ENCODE peak calls at places on chromosomes 3 and 15, in four cellular contexts. One of them, this sample, is unnamed.

GRCh38 chr3:181943285-181943684 is 231.6 kb downstream of the SOX2 start:
- DNase-seq in AG10803: no peak
- DNase-seq in osteocyte: no peak
- DNase-seq in fibroblast of lung: no peak
- DNase-seq in this sample: no peak

GRCh38 chr15:47331796-47332480 is 385.4 kb upstream of the SEMA6D start:
- DNase-seq in AG10803: peak
- DNase-seq in osteocyte: no peak
- DNase-seq in fibroblast of lung: peak
- DNase-seq in this sample: peak

GRCh38 chr3:9582332-9582731 is 28.7 kb upstream of the LHFPL4 start:
- DNase-seq in AG10803: no peak
- DNase-seq in osteocyte: no peak
- DNase-seq in fibroblast of lung: no peak
- DNase-seq in this sample: no peak

GRCh38 chr3:142861926-142862325 is 27.0 kb downstream of the PCOLCE2 start:
- DNase-seq in AG10803: no peak
- DNase-seq in osteocyte: no peak
- DNase-seq in fibroblast of lung: no peak
- DNase-seq in this sample: no peak

GRCh38 chr15:47484119-47484518 is 233.2 kb upstream of the SEMA6D start:
- DNase-seq in AG10803: no peak
- DNase-seq in osteocyte: no peak
- DNase-seq in fibroblast of lung: peak
- DNase-seq in this sample: no peak

GRCh38 chr3:66338927-66339326 is 118.1 kb downstream of the SLC25A26 start:
- DNase-seq in AG10803: peak
- DNase-seq in osteocyte: no peak
- DNase-seq in fibroblast of lung: no peak
- DNase-seq in this sample: no peak

GRCh38 chr15:95875141-95875643 is 455.3 kb upstream of the NR2F2 start:
- DNase-seq in AG10803: peak
- DNase-seq in osteocyte: no peak
- DNase-seq in fibroblast of lung: peak
- DNase-seq in this sample: peak

GRCh38 chr3:145807990-145808389 is 353.0 kb downstream of the PLOD2 start:
- DNase-seq in AG10803: no peak
- DNase-seq in osteocyte: no peak
- DNase-seq in fibroblast of lung: peak
- DNase-seq in this sample: peak

GRCh38 chr15:101528917-101529299 is 39.4 kb upstream of the PCSK6 start:
- DNase-seq in AG10803: no peak
- DNase-seq in osteocyte: peak
- DNase-seq in fibroblast of lung: no peak
- DNase-seq in this sample: no peak

GRCh38 chr15:39807791-39808190 is 25.1 kb upstream of the FSIP1 start:
- DNase-seq in AG10803: no peak
- DNase-seq in osteocyte: no peak
- DNase-seq in fibroblast of lung: no peak
- DNase-seq in this sample: no peak

GRCh38 chr3:138768946-138769345 is 65.8 kb downstream of the PIK3CB start:
- DNase-seq in AG10803: no peak
- DNase-seq in osteocyte: no peak
- DNase-seq in fibroblast of lung: no peak
- DNase-seq in this sample: no peak

GRCh38 chr3:188153498-188153948 is 434 bp upstream of the LPP start:
- DNase-seq in AG10803: peak
- DNase-seq in osteocyte: no peak
- DNase-seq in fibroblast of lung: peak
- DNase-seq in this sample: peak

GRCh38 chr3:42572278-42572677 is 9.5 kb downstream of the SEC22C start:
- DNase-seq in AG10803: peak
- DNase-seq in osteocyte: no peak
- DNase-seq in fibroblast of lung: peak
- DNase-seq in this sample: no peak

GRCh38 chr15:70505411-70505919 is 257.9 kb downstream of the UACA start:
- DNase-seq in AG10803: peak
- DNase-seq in osteocyte: no peak
- DNase-seq in fibroblast of lung: peak
- DNase-seq in this sample: peak

GRCh38 chr3:132703733-132704132 is 18.5 kb downstream of the NPHP3 start:
- DNase-seq in AG10803: no peak
- DNase-seq in osteocyte: no peak
- DNase-seq in fibroblast of lung: no peak
- DNase-seq in this sample: no peak

GRCh38 chr15:75523011-75523410 is 56.1 kb downstream of the PTPN9 start:
- DNase-seq in AG10803: peak
- DNase-seq in osteocyte: no peak
- DNase-seq in fibroblast of lung: peak
- DNase-seq in this sample: no peak

GRCh38 chr15:98599911-98600685 is 48.2 kb upstream of the IGF1R start:
- DNase-seq in AG10803: peak
- DNase-seq in osteocyte: peak
- DNase-seq in fibroblast of lung: peak
- DNase-seq in this sample: peak

GRCh38 chr3:192409838-192410683 is 317.3 kb downstream of the FGF12 start:
- DNase-seq in AG10803: no peak
- DNase-seq in osteocyte: no peak
- DNase-seq in fibroblast of lung: peak
- DNase-seq in this sample: no peak

GRCh38 chr3:6220361-6220957 is 640.5 kb upstream of the GRM7 start:
- DNase-seq in AG10803: no peak
- DNase-seq in osteocyte: no peak
- DNase-seq in fibroblast of lung: no peak
- DNase-seq in this sample: no peak

GRCh38 chr3:98623572-98624280 is 30.3 kb upstream of the CPOX start:
- DNase-seq in AG10803: no peak
- DNase-seq in osteocyte: no peak
- DNase-seq in fibroblast of lung: no peak
- DNase-seq in this sample: no peak

GRCh38 chr3:11953778-11954177 is 50.4 kb upstream of the SYN2 start:
- DNase-seq in AG10803: no peak
- DNase-seq in osteocyte: peak
- DNase-seq in fibroblast of lung: no peak
- DNase-seq in this sample: no peak

GRCh38 chr3:159669753-159670152 is 318.9 kb upstream of the IL12A start:
- DNase-seq in AG10803: no peak
- DNase-seq in osteocyte: no peak
- DNase-seq in fibroblast of lung: peak
- DNase-seq in this sample: no peak

GRCh38 chr3:185488465-185488864 is 10.4 kb downstream of the TMEM41A start:
- DNase-seq in AG10803: no peak
- DNase-seq in osteocyte: no peak
- DNase-seq in fibroblast of lung: no peak
- DNase-seq in this sample: no peak

GRCh38 chr3:136193273-136194043 is 2.7 kb downstream of the MSL2 start:
- DNase-seq in AG10803: no peak
- DNase-seq in osteocyte: no peak
- DNase-seq in fibroblast of lung: peak
- DNase-seq in this sample: no peak

GRCh38 chr3:185254799-185255198 is 950 bp upstream of the EHHADH start:
- DNase-seq in AG10803: no peak
- DNase-seq in osteocyte: no peak
- DNase-seq in fibroblast of lung: no peak
- DNase-seq in this sample: no peak

GRCh38 chr15:56964182-56964581 is 45.7 kb downstream of the TCF12 start:
- DNase-seq in AG10803: peak
- DNase-seq in osteocyte: no peak
- DNase-seq in fibroblast of lung: peak
- DNase-seq in this sample: no peak